ENCODE peak calls at places on chromosomes 1 and 21, in four cellular contexts. One of them, this sample, is unnamed.

GRCh38 chr1:67674260-67675011 is 10.6 kb upstream of the GADD45A start:
- DNase-seq in HFF-Myc: peak
- DNase-seq in BJ: no peak
- DNase-seq in foreskin fibroblast: peak
- DNase-seq in this sample: peak

GRCh38 chr1:66436378-66437135 is 97.4 kb upstream of the SGIP1 start:
- DNase-seq in foreskin fibroblast: peak
- DNase-seq in HFF-Myc: peak
- DNase-seq in BJ: peak
- DNase-seq in this sample: no peak

GRCh38 chr21:33374080-33374873 is 28.9 kb upstream of the IFNGR2 start:
- DNase-seq in foreskin fibroblast: peak
- DNase-seq in BJ: no peak
- DNase-seq in HFF-Myc: peak
- DNase-seq in this sample: peak

GRCh38 chr1:216075339-216075738 is 347.9 kb downstream of the USH2A start:
- DNase-seq in HFF-Myc: no peak
- DNase-seq in BJ: no peak
- DNase-seq in foreskin fibroblast: no peak
- DNase-seq in this sample: no peak

GRCh38 chr1:203607169-203607873 is 19.3 kb upstream of the ATP2B4 start:
- DNase-seq in BJ: peak
- DNase-seq in HFF-Myc: peak
- DNase-seq in foreskin fibroblast: peak
- DNase-seq in this sample: no peak

GRCh38 chr1:8554956-8555534 is 237.1 kb downstream of the SLC45A1 start:
- DNase-seq in HFF-Myc: no peak
- DNase-seq in BJ: no peak
- DNase-seq in foreskin fibroblast: no peak
- DNase-seq in this sample: no peak

GRCh38 chr1:247110627-247111258 is 6.6 kb upstream of the ZNF669 start:
- DNase-seq in HFF-Myc: no peak
- DNase-seq in BJ: no peak
- DNase-seq in foreskin fibroblast: no peak
- DNase-seq in this sample: no peak

GRCh38 chr1:1543706-1544099 is 3.3 kb upstream of the TMEM240 start:
- DNase-seq in BJ: no peak
- DNase-seq in HFF-Myc: no peak
- DNase-seq in foreskin fibroblast: peak
- DNase-seq in this sample: no peak

GRCh38 chr1:42845866-42846256 is 552 bp upstream of the ZNF691 start:
- DNase-seq in foreskin fibroblast: no peak
- DNase-seq in BJ: no peak
- DNase-seq in HFF-Myc: no peak
- DNase-seq in this sample: no peak

GRCh38 chr1:39394598-39394997 is 96.8 kb upstream of the BMP8A start:
- DNase-seq in HFF-Myc: no peak
- DNase-seq in foreskin fibroblast: no peak
- DNase-seq in BJ: no peak
- DNase-seq in this sample: no peak

GRCh38 chr1:225424562-225425210 is 3.2 kb downstream of the LBR start:
- DNase-seq in HFF-Myc: no peak
- DNase-seq in BJ: no peak
- DNase-seq in foreskin fibroblast: peak
- DNase-seq in this sample: no peak

GRCh38 chr1:183699643-183700160 is 46.6 kb upstream of the APOBEC4 start:
- DNase-seq in foreskin fibroblast: peak
- DNase-seq in BJ: no peak
- DNase-seq in HFF-Myc: no peak
- DNase-seq in this sample: no peak

GRCh38 chr1:47720100-47720499 is 277.1 kb downstream of the TRABD2B start:
- DNase-seq in foreskin fibroblast: no peak
- DNase-seq in BJ: no peak
- DNase-seq in HFF-Myc: no peak
- DNase-seq in this sample: no peak

GRCh38 chr1:223631367-223631977 is 34.0 kb downstream of the CAPN8 start:
- DNase-seq in foreskin fibroblast: no peak
- DNase-seq in HFF-Myc: no peak
- DNase-seq in BJ: no peak
- DNase-seq in this sample: no peak

GRCh38 chr1:247332901-247333361 is 1.3 kb upstream of the ZNF496 start:
- DNase-seq in HFF-Myc: no peak
- DNase-seq in BJ: no peak
- DNase-seq in foreskin fibroblast: peak
- DNase-seq in this sample: no peak

GRCh38 chr1:245225709-245226464 is 71.1 kb downstream of the KIF26B start:
- DNase-seq in HFF-Myc: no peak
- DNase-seq in BJ: no peak
- DNase-seq in foreskin fibroblast: no peak
- DNase-seq in this sample: no peak
- TF ChIP-seq CTCF in HFF-Myc: no peak
- TF ChIP-seq CTCF in BJ: no peak
- TF ChIP-seq CTCF in foreskin fibroblast: no peak
- TF ChIP-seq CTCF in this sample: no peak

GRCh38 chr1:220336391-220337065 is 64.3 kb upstream of the RAB3GAP2 start:
- DNase-seq in foreskin fibroblast: no peak
- DNase-seq in HFF-Myc: no peak
- DNase-seq in BJ: no peak
- DNase-seq in this sample: no peak

GRCh38 chr1:220342853-220343252 is 70.6 kb upstream of the RAB3GAP2 start:
- DNase-seq in BJ: no peak
- DNase-seq in foreskin fibroblast: no peak
- DNase-seq in HFF-Myc: peak
- DNase-seq in this sample: no peak

GRCh38 chr1:220335668-220336067 is 63.4 kb upstream of the RAB3GAP2 start:
- DNase-seq in HFF-Myc: no peak
- DNase-seq in foreskin fibroblast: no peak
- DNase-seq in BJ: no peak
- DNase-seq in this sample: no peak

GRCh38 chr1:220338759-220339158 is 66.5 kb upstream of the RAB3GAP2 start:
- DNase-seq in BJ: no peak
- DNase-seq in HFF-Myc: no peak
- DNase-seq in foreskin fibroblast: no peak
- DNase-seq in this sample: no peak

DNA sequence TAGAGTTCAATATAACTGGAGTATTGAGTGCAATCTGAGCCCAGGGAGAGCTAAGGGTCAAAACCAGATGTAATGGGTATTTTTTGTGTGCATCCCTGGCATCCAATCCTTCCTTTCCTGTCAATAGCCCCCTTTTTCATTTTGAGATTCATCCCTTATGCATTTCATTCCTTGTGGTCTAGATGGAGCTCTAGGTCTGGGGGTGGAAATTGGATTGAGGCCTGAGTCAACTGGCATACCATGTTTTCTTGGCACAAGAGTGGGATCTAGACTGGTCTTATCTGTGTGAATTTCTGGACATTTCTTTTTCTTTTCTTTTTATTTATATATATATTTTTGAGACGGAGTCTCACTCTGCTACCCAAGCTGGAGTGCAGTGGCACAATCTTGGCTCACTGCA is 67.3 kb upstream of the RAB3GAP2 start:
- DNase-seq in BJ: no peak
- DNase-seq in HFF-Myc: peak
- DNase-seq in foreskin fibroblast: no peak
- DNase-seq in this sample: no peak
- TF ChIP-seq CTCF in BJ: no peak
- TF ChIP-seq CTCF in HFF-Myc: peak
- TF ChIP-seq CTCF in foreskin fibroblast: no peak
- TF ChIP-seq CTCF in this sample: no peak

DNA sequence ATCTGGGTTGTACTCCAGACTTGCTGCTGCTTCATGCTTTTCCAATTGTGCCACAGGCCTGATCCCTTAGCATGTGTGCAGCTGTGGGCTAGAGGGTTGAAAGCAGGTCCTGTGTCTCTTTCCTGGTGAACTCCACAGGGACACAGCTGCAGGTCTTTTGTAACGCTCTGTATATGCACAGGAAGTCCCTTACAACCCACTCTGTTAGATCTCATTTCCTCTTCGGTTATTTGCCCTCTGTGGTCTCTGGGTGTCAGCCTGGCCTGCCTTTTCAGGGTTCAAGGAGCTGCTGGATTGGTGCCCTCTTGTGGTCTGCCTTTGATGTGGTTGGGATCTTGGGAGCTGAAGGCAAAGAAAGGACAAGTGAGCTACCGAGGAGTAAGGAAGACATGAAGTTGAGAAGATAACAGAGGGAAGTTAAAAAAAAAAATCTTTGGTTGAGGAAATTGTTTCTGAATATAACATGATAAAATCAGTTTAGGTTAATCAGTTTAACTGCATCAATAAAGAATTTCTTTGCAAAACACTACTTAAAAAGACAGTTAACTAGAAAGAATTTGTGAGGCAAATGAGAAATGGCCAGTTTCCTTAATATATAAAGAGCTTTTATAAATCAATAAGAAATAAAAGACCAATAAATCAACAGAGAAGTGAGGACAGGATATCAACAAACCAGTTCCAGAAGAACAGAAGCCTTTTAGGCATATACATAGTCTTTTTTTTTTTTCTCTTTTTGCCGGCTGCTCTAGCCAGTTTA is 44.1 kb downstream of the UCK2 start:
- DNase-seq in HFF-Myc: no peak
- DNase-seq in BJ: no peak
- DNase-seq in foreskin fibroblast: peak
- DNase-seq in this sample: peak
- TF ChIP-seq CTCF in HFF-Myc: peak
- TF ChIP-seq CTCF in BJ: peak
- TF ChIP-seq CTCF in foreskin fibroblast: peak
- TF ChIP-seq CTCF in this sample: peak

GRCh38 chr1:179591592-179592580 is at the start of gene TDRD5:
- DNase-seq in BJ: no peak
- DNase-seq in HFF-Myc: no peak
- DNase-seq in foreskin fibroblast: no peak
- DNase-seq in this sample: peak
- TF ChIP-seq CTCF in BJ: no peak
- TF ChIP-seq CTCF in HFF-Myc: no peak
- TF ChIP-seq CTCF in foreskin fibroblast: no peak
- TF ChIP-seq CTCF in this sample: peak

DNA sequence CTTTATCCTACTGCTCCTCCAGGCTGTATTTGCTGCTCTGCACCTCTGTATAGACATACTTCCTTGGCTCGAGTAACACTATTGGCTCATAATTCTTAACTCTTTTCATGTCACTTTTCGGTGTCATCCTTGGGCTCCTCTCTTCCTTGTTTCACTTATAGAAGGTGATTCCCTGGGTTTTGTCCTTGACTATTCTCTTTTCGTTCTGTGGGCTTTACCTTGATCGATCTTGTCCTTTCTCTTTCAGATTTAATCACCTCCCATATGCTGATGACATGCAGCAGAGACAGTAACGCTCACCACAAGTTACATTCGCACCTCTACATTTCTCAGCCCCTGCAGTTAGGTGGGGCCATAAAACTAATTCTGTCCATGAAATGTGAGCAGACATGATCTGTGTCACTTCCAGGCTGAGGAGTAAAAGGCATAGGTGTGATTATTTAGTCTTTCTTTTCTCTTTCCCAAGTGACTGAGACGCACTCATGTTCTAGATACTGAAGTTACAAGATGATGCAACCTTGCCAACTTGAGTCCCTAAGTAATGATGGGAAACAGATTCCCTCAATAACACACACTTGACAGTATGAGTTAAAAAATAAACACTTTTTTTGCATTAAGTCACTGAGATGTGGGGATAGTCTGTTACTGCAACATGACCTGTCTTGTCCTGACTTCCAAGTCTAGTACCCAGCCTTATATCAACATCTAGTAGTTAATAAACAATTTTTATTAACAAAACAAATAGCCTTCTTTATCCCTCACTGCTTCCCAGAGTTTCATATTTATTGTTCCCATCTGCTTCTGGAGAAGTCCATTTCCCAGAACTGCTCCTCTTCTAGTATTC is 49.9 kb upstream of the HAO2 start:
- DNase-seq in BJ: no peak
- DNase-seq in HFF-Myc: no peak
- DNase-seq in foreskin fibroblast: no peak
- DNase-seq in this sample: no peak
- TF ChIP-seq CTCF in BJ: no peak
- TF ChIP-seq CTCF in HFF-Myc: no peak
- TF ChIP-seq CTCF in foreskin fibroblast: no peak
- TF ChIP-seq CTCF in this sample: no peak

GRCh38 chr1:11720033-11720376 is 15.9 kb upstream of the AGTRAP start:
- DNase-seq in BJ: no peak
- DNase-seq in HFF-Myc: no peak
- DNase-seq in foreskin fibroblast: no peak
- DNase-seq in this sample: no peak
- TF ChIP-seq CTCF in BJ: no peak
- TF ChIP-seq CTCF in HFF-Myc: no peak
- TF ChIP-seq CTCF in foreskin fibroblast: no peak
- TF ChIP-seq CTCF in this sample: no peak

GRCh38 chr1:185267701-185268100 is 49.3 kb downstream of the IVNS1ABP start:
- DNase-seq in foreskin fibroblast: no peak
- DNase-seq in HFF-Myc: no peak
- DNase-seq in BJ: no peak
- DNase-seq in this sample: no peak
- TF ChIP-seq CTCF in foreskin fibroblast: no peak
- TF ChIP-seq CTCF in HFF-Myc: no peak
- TF ChIP-seq CTCF in BJ: no peak
- TF ChIP-seq CTCF in this sample: no peak

This sample was measured in endothelial cell.